ENCODE peak calls at places on chromosomes 3 and 15, in five cellular contexts. N is HEK293T, U is progenitor cell of endocrine pancreas, G is ACHN, Y is T follicular helper cell. Z is an unnamed sample.

GRCh38 chr3:139302084-139302800 is 41.6 kb upstream of the MRPS22 start:
- DNase-seq in G (peak), U (no peak), Y (no peak), N (no peak), Z (peak)

GRCh38 chr3:47015151-47015550 is 35.7 kb downstream of the NBEAL2 start:
- DNase-seq in U (no peak), Y (no peak), G (no peak), N (no peak), Z (no peak)

GRCh38 chr3:17411157-17411877 is 331.1 kb downstream of the TBC1D5 start:
- DNase-seq in U (no peak), Y (no peak), G (no peak), N (peak), Z (no peak)

GRCh38 chr3:48189321-48189720 is 1.1 kb upstream of the CDC25A start:
- DNase-seq in G (no peak), U (no peak), Y (no peak), N (no peak), Z (no peak)

GRCh38 chr15:29677871-29678431 is 144.3 kb downstream of the TJP1 start:
- DNase-seq in U (no peak), N (no peak), Y (no peak), G (no peak), Z (no peak)

GRCh38 chr3:67389176-67389575 is 265.2 kb downstream of the SUCLG2 start:
- DNase-seq in G (no peak), U (no peak), Y (no peak), N (no peak), Z (no peak)

GRCh38 chr3:42516443-42516842 is 14.0 kb downstream of the VIPR1 start:
- DNase-seq in Y (no peak), N (no peak), U (no peak), G (no peak), Z (no peak)

GRCh38 chr3:175432338-175433025 is 573.3 kb downstream of the NAALADL2 start:
- DNase-seq in Y (no peak), U (no peak), N (no peak), G (no peak), Z (no peak)

GRCh38 chr3:187264946-187265345 is 26.6 kb downstream of the MASP1 start:
- DNase-seq in Y (no peak), U (no peak), G (no peak), N (no peak), Z (no peak)